ENCODE peak calls at places on chromosome 20, in seven cellular contexts. T is cerebellar nuclear complex; D is HTR-8/SVneo; Q is naive thymus-derived CD8-positive, alpha-beta T cell; Z is COLO829; I is adipocyte; G is stimulated activated CD4-positive, alpha-beta T cell treated with anti-CD3 and anti-CD28 coated beads, Interleukin-1b, Interleukin-23, amount 100 ng/mL, for 1 hour. H is an unnamed sample.

GRCh38 chr20:58854638-58855471 is 2.3 kb downstream of the GNAS start:
- DNase-seq in Q (no peak), I (no peak), Z (no peak), G (no peak), D (no peak), T (no peak), H (no peak)

GRCh38 chr20:37347891-37348642 is 2.1 kb downstream of the SRC start:
- DNase-seq in T (no peak), G (no peak), Z (no peak), Q (no peak), I (no peak), D (no peak), H (no peak)

GRCh38 chr20:23032056-23032455 is 3.1 kb upstream of the SSTR4 start:
- DNase-seq in Q (no peak), I (no peak), Z (no peak), T (no peak), G (no peak), D (no peak), H (no peak)

GRCh38 chr20:51536116-51537069 is 6.1 kb downstream of the NFATC2 start:
- DNase-seq in T (no peak), G (no peak), I (no peak), Q (no peak), Z (no peak), D (no peak), H (no peak)

GRCh38 chr20:44644384-44645131 is 6.9 kb downstream of the ADA start:
- DNase-seq in D (no peak), Q (peak; percentile 45), Z (no peak), G (no peak), I (no peak), T (no peak), H (no peak)

GRCh38 chr20:21586682-21587081 is 72.8 kb upstream of the NKX2-2 start:
- DNase-seq in G (no peak), D (no peak), Z (no peak), Q (no peak), T (no peak), I (no peak), H (no peak)

GRCh38 chr20:1299522-1299921 is 29.4 kb downstream of the SDCBP2 start:
- DNase-seq in D (peak; percentile 41), Q (peak; percentile 49), G (peak; percentile 19), Z (no peak), T (no peak), I (no peak), H (no peak)

GRCh38 chr20:45014671-45015415 is 48.5 kb downstream of the STK4 start:
- DNase-seq in G (no peak), I (peak; percentile 69), T (no peak), Z (peak; percentile 58), Q (no peak), D (peak; percentile 67), H (no peak)

GRCh38 chr20:11919046-11919445 is 1.4 kb downstream of the BTBD3 start:
- DNase-seq in Q (no peak), I (no peak), Z (no peak), G (no peak), T (no peak), D (no peak), H (no peak)

GRCh38 chr20:11995750-11996567 is 78.3 kb downstream of the BTBD3 start:
- DNase-seq in G (no peak), Q (no peak), D (no peak), Z (peak; percentile 99), T (no peak), I (no peak), H (no peak)

GRCh38 chr20:51092238-51092822 is 69.4 kb upstream of the KCNG1 start:
- DNase-seq in G (no peak), I (no peak), T (no peak), D (no peak), Z (no peak), Q (no peak), H (no peak)

GRCh38 chr20:23397961-23398360 is 23.3 kb downstream of the NAPB start:
- DNase-seq in G (no peak), Q (no peak), D (no peak), T (no peak), I (peak; percentile 47), Z (no peak), H (no peak)

GRCh38 chr20:22586645-22587310 is 2.4 kb upstream of the FOXA2 start:
- DNase-seq in Z (peak; percentile 10), D (no peak), Q (no peak), G (no peak), T (no peak), I (no peak), H (no peak)

GRCh38 chr20:48749437-48749836 is 78.4 kb downstream of the PREX1 start:
- DNase-seq in G (no peak), T (no peak), Z (no peak), D (no peak), I (no peak), Q (no peak), H (no peak)

GRCh38 chr20:25299801-25300200 is 51.9 kb downstream of the PYGB start:
- DNase-seq in T (no peak), I (peak; percentile 20), Q (no peak), D (no peak), Z (no peak), G (no peak), H (no peak)

GRCh38 chr20:31712564-31713311 is 9.9 kb downstream of the BCL2L1 start:
- DNase-seq in D (peak; percentile 64), Q (no peak), T (no peak), I (peak; percentile 82), G (no peak), Z (peak; percentile 96), H (no peak)

GRCh38 chr20:64222273-64222672 is 33.3 kb upstream of the PCMTD2 start:
- DNase-seq in I (peak; percentile 47), Z (no peak), Q (no peak), D (peak; percentile 87), T (no peak), G (no peak), H (no peak)

GRCh38 chr20:60011512-60012507 is 53.6 kb downstream of the CDH26 start:
- DNase-seq in T (no peak), G (no peak), Q (no peak), I (no peak), D (no peak), Z (no peak), H (no peak)

GRCh38 chr20:51862796-51863195 is 60.5 kb upstream of the SALL4 start:
- DNase-seq in Q (no peak), T (no peak), Z (no peak), I (no peak), D (no peak), G (no peak), H (no peak)

GRCh38 chr20:21557246-21557982 is 43.5 kb upstream of the NKX2-2 start:
- DNase-seq in T (no peak), D (no peak), G (no peak), Q (no peak), Z (no peak), I (no peak), H (no peak)